ENCODE peak calls at places on chromosomes 13 and 19, in nine cellular contexts. One of them, this sample, is unnamed.

GRCh38 chr13:24861617-24862362 is 97.8 kb downstream of the RNF17 start:
- DNase-seq in tibial artery: no peak
- DNase-seq in substantia nigra: no peak
- DNase-seq in breast epithelium: no peak
- DNase-seq in cardiac muscle cell: no peak
- DNase-seq in CD8-positive, alpha-beta memory T cell: no peak
- DNase-seq in osteoblast: no peak
- DNase-seq in hepatocyte: no peak
- DNase-seq in pancreas: no peak
- DNase-seq in this sample: no peak

GRCh38 chr13:109985871-109986270 is 199.5 kb upstream of the IRS2 start:
- DNase-seq in tibial artery: no peak
- DNase-seq in substantia nigra: no peak
- DNase-seq in breast epithelium: no peak
- DNase-seq in cardiac muscle cell: no peak
- DNase-seq in CD8-positive, alpha-beta memory T cell: no peak
- DNase-seq in osteoblast: no peak
- DNase-seq in hepatocyte: no peak
- DNase-seq in pancreas: no peak
- DNase-seq in this sample: no peak

GRCh38 chr13:19952850-19953249 is 5.7 kb upstream of the ZMYM2 start:
- DNase-seq in tibial artery: no peak
- DNase-seq in substantia nigra: no peak
- DNase-seq in breast epithelium: no peak
- DNase-seq in cardiac muscle cell: no peak
- DNase-seq in CD8-positive, alpha-beta memory T cell: no peak
- DNase-seq in osteoblast: no peak
- DNase-seq in hepatocyte: no peak
- DNase-seq in pancreas: no peak
- DNase-seq in this sample: no peak

GRCh38 chr13:39586956-39587605 is 15.9 kb downstream of the LHFPL6 start:
- DNase-seq in tibial artery: no peak
- DNase-seq in substantia nigra: no peak
- DNase-seq in breast epithelium: no peak
- DNase-seq in cardiac muscle cell: no peak
- DNase-seq in CD8-positive, alpha-beta memory T cell: no peak
- DNase-seq in osteoblast: no peak
- DNase-seq in hepatocyte: no peak
- DNase-seq in pancreas: no peak
- DNase-seq in this sample: no peak

GRCh38 chr13:25977216-25977615 is 74.6 kb downstream of the SHISA2 start:
- DNase-seq in tibial artery: no peak
- DNase-seq in substantia nigra: no peak
- DNase-seq in breast epithelium: no peak
- DNase-seq in cardiac muscle cell: peak; percentile 10
- DNase-seq in CD8-positive, alpha-beta memory T cell: no peak
- DNase-seq in osteoblast: no peak
- DNase-seq in hepatocyte: no peak
- DNase-seq in pancreas: no peak
- DNase-seq in this sample: no peak

GRCh38 chr19:19460258-19460731 is 54.8 kb downstream of the GATAD2A start:
- DNase-seq in tibial artery: no peak
- DNase-seq in substantia nigra: no peak
- DNase-seq in breast epithelium: no peak
- DNase-seq in cardiac muscle cell: no peak
- DNase-seq in CD8-positive, alpha-beta memory T cell: peak; percentile 21
- DNase-seq in osteoblast: peak; percentile 54
- DNase-seq in hepatocyte: no peak
- DNase-seq in pancreas: no peak
- DNase-seq in this sample: no peak

GRCh38 chr13:75405976-75406703 is 75.8 kb downstream of the TBC1D4 start:
- DNase-seq in tibial artery: no peak
- DNase-seq in substantia nigra: no peak
- DNase-seq in breast epithelium: no peak
- DNase-seq in cardiac muscle cell: no peak
- DNase-seq in CD8-positive, alpha-beta memory T cell: no peak
- DNase-seq in osteoblast: no peak
- DNase-seq in hepatocyte: no peak
- DNase-seq in pancreas: no peak
- DNase-seq in this sample: no peak

GRCh38 chr19:50358483-50359431 is 6.7 kb downstream of the NAPSA start:
- DNase-seq in tibial artery: no peak
- DNase-seq in substantia nigra: no peak
- DNase-seq in breast epithelium: peak; percentile 54
- DNase-seq in cardiac muscle cell: no peak
- DNase-seq in CD8-positive, alpha-beta memory T cell: peak; percentile 58
- DNase-seq in osteoblast: peak; percentile 93
- DNase-seq in hepatocyte: no peak
- DNase-seq in pancreas: peak; percentile 91
- DNase-seq in this sample: no peak

GRCh38 chr19:18496167-18496979 is 25.5 kb downstream of the ELL start:
- DNase-seq in tibial artery: no peak
- DNase-seq in substantia nigra: no peak
- DNase-seq in breast epithelium: no peak
- DNase-seq in cardiac muscle cell: no peak
- DNase-seq in CD8-positive, alpha-beta memory T cell: peak; percentile 71
- DNase-seq in osteoblast: peak; percentile 96
- DNase-seq in hepatocyte: no peak
- DNase-seq in pancreas: peak; percentile 82
- DNase-seq in this sample: no peak

GRCh38 chr13:82675024-82675423 is 1207.2 kb downstream of the SLITRK1 start:
- DNase-seq in tibial artery: no peak
- DNase-seq in substantia nigra: no peak
- DNase-seq in breast epithelium: no peak
- DNase-seq in cardiac muscle cell: no peak
- DNase-seq in CD8-positive, alpha-beta memory T cell: no peak
- DNase-seq in osteoblast: no peak
- DNase-seq in hepatocyte: no peak
- DNase-seq in pancreas: no peak
- DNase-seq in this sample: no peak

GRCh38 chr19:13817615-13818371 is 22.6 kb downstream of the ZSWIM4 start:
- DNase-seq in tibial artery: no peak
- DNase-seq in substantia nigra: no peak
- DNase-seq in breast epithelium: no peak
- DNase-seq in cardiac muscle cell: peak; percentile 82
- DNase-seq in CD8-positive, alpha-beta memory T cell: no peak
- DNase-seq in osteoblast: peak; percentile 90
- DNase-seq in hepatocyte: peak; percentile 81
- DNase-seq in pancreas: peak; percentile 80
- DNase-seq in this sample: no peak

GRCh38 chr19:45955905-45956608 is 17.6 kb downstream of the NOVA2 start:
- DNase-seq in tibial artery: peak; percentile 56
- DNase-seq in substantia nigra: peak; percentile 68
- DNase-seq in breast epithelium: peak; percentile 30
- DNase-seq in cardiac muscle cell: no peak
- DNase-seq in CD8-positive, alpha-beta memory T cell: no peak
- DNase-seq in osteoblast: no peak
- DNase-seq in hepatocyte: no peak
- DNase-seq in pancreas: no peak
- DNase-seq in this sample: peak; percentile 36

GRCh38 chr13:97559981-97560380 is 126.0 kb downstream of the RAP2A start:
- DNase-seq in tibial artery: no peak
- DNase-seq in substantia nigra: no peak
- DNase-seq in breast epithelium: no peak
- DNase-seq in cardiac muscle cell: no peak
- DNase-seq in CD8-positive, alpha-beta memory T cell: no peak
- DNase-seq in osteoblast: no peak
- DNase-seq in hepatocyte: no peak
- DNase-seq in pancreas: no peak
- DNase-seq in this sample: no peak

GRCh38 chr13:25217023-25217909 is 45.2 kb upstream of the AMER2 start:
- DNase-seq in tibial artery: no peak
- DNase-seq in substantia nigra: no peak
- DNase-seq in breast epithelium: no peak
- DNase-seq in cardiac muscle cell: no peak
- DNase-seq in CD8-positive, alpha-beta memory T cell: no peak
- DNase-seq in osteoblast: no peak
- DNase-seq in hepatocyte: no peak
- DNase-seq in pancreas: no peak
- DNase-seq in this sample: no peak

GRCh38 chr19:10270616-10271394 is at the start of gene ICAM1:
- DNase-seq in tibial artery: peak; percentile 87
- DNase-seq in substantia nigra: no peak
- DNase-seq in breast epithelium: peak; percentile 66
- DNase-seq in cardiac muscle cell: no peak
- DNase-seq in CD8-positive, alpha-beta memory T cell: peak; percentile 65
- DNase-seq in osteoblast: peak; percentile 76
- DNase-seq in hepatocyte: peak; percentile 84
- DNase-seq in pancreas: peak; percentile 82
- DNase-seq in this sample: no peak
- H3K27ac ChIP-seq in tibial artery: peak within 1 kb of the TSS; percentile 53
- H3K27ac ChIP-seq in substantia nigra: peak within 1 kb of the TSS; percentile 66
- H3K27ac ChIP-seq in breast epithelium: peak within 1 kb of the TSS; percentile 91
- H3K27ac ChIP-seq in cardiac muscle cell: no peak within 1 kb of the TSS
- H3K27ac ChIP-seq in CD8-positive, alpha-beta memory T cell: peak within 1 kb of the TSS; percentile 87
- H3K27ac ChIP-seq in osteoblast: peak within 1 kb of the TSS; percentile 12
- H3K27ac ChIP-seq in hepatocyte: peak within 1 kb of the TSS; percentile 73
- H3K27ac ChIP-seq in pancreas: peak within 1 kb of the TSS; percentile 31
- H3K27ac ChIP-seq in this sample: peak within 1 kb of the TSS; percentile 82

GRCh38 chr13:36418022-36418805 is 14.1 kb upstream of the CCNA1 start:
- DNase-seq in tibial artery: no peak
- DNase-seq in substantia nigra: no peak
- DNase-seq in breast epithelium: no peak
- DNase-seq in cardiac muscle cell: no peak
- DNase-seq in CD8-positive, alpha-beta memory T cell: no peak
- DNase-seq in osteoblast: no peak
- DNase-seq in hepatocyte: no peak
- DNase-seq in pancreas: no peak
- DNase-seq in this sample: no peak
- H3K27ac ChIP-seq in tibial artery: no peak overlapping the region
- H3K27ac ChIP-seq in substantia nigra: no peak overlapping the region
- H3K27ac ChIP-seq in breast epithelium: no peak overlapping the region
- H3K27ac ChIP-seq in cardiac muscle cell: no peak overlapping the region
- H3K27ac ChIP-seq in CD8-positive, alpha-beta memory T cell: no peak overlapping the region
- H3K27ac ChIP-seq in osteoblast: peak overlapping the region; percentile 15
- H3K27ac ChIP-seq in hepatocyte: no peak overlapping the region
- H3K27ac ChIP-seq in pancreas: no peak overlapping the region
- H3K27ac ChIP-seq in this sample: no peak overlapping the region

GRCh38 chr19:31347356-31347755 is 1.9 kb downstream of the TSHZ3 start:
- DNase-seq in tibial artery: no peak
- DNase-seq in substantia nigra: no peak
- DNase-seq in breast epithelium: no peak
- DNase-seq in cardiac muscle cell: no peak
- DNase-seq in CD8-positive, alpha-beta memory T cell: no peak
- DNase-seq in osteoblast: no peak
- DNase-seq in hepatocyte: no peak
- DNase-seq in pancreas: no peak
- DNase-seq in this sample: no peak

GRCh38 chr19:31346660-31347059 is 2.6 kb downstream of the TSHZ3 start:
- DNase-seq in tibial artery: no peak
- DNase-seq in substantia nigra: no peak
- DNase-seq in breast epithelium: no peak
- DNase-seq in cardiac muscle cell: no peak
- DNase-seq in CD8-positive, alpha-beta memory T cell: no peak
- DNase-seq in osteoblast: no peak
- DNase-seq in hepatocyte: no peak
- DNase-seq in pancreas: no peak
- DNase-seq in this sample: no peak

GRCh38 chr19:31342926-31343325 is 6.3 kb downstream of the TSHZ3 start:
- DNase-seq in tibial artery: no peak
- DNase-seq in substantia nigra: no peak
- DNase-seq in breast epithelium: no peak
- DNase-seq in cardiac muscle cell: no peak
- DNase-seq in CD8-positive, alpha-beta memory T cell: no peak
- DNase-seq in osteoblast: no peak
- DNase-seq in hepatocyte: no peak
- DNase-seq in pancreas: no peak
- DNase-seq in this sample: no peak

GRCh38 chr19:31346184-31346583 is 3.1 kb downstream of the TSHZ3 start:
- DNase-seq in tibial artery: no peak
- DNase-seq in substantia nigra: no peak
- DNase-seq in breast epithelium: no peak
- DNase-seq in cardiac muscle cell: no peak
- DNase-seq in CD8-positive, alpha-beta memory T cell: no peak
- DNase-seq in osteoblast: no peak
- DNase-seq in hepatocyte: no peak
- DNase-seq in pancreas: no peak
- DNase-seq in this sample: no peak

GRCh38 chr19:31344403-31344802 is 4.8 kb downstream of the TSHZ3 start:
- DNase-seq in tibial artery: no peak
- DNase-seq in substantia nigra: no peak
- DNase-seq in breast epithelium: no peak
- DNase-seq in cardiac muscle cell: no peak
- DNase-seq in CD8-positive, alpha-beta memory T cell: no peak
- DNase-seq in osteoblast: no peak
- DNase-seq in hepatocyte: no peak
- DNase-seq in pancreas: no peak
- DNase-seq in this sample: no peak
- H3K27ac ChIP-seq in tibial artery: no peak overlapping the region
- H3K27ac ChIP-seq in substantia nigra: no peak overlapping the region
- H3K27ac ChIP-seq in breast epithelium: peak overlapping the region; percentile 30
- H3K27ac ChIP-seq in cardiac muscle cell: no peak overlapping the region
- H3K27ac ChIP-seq in CD8-positive, alpha-beta memory T cell: no peak overlapping the region
- H3K27ac ChIP-seq in osteoblast: no peak overlapping the region
- H3K27ac ChIP-seq in hepatocyte: no peak overlapping the region
- H3K27ac ChIP-seq in pancreas: no peak overlapping the region
- H3K27ac ChIP-seq in this sample: no peak overlapping the region

DNA sequence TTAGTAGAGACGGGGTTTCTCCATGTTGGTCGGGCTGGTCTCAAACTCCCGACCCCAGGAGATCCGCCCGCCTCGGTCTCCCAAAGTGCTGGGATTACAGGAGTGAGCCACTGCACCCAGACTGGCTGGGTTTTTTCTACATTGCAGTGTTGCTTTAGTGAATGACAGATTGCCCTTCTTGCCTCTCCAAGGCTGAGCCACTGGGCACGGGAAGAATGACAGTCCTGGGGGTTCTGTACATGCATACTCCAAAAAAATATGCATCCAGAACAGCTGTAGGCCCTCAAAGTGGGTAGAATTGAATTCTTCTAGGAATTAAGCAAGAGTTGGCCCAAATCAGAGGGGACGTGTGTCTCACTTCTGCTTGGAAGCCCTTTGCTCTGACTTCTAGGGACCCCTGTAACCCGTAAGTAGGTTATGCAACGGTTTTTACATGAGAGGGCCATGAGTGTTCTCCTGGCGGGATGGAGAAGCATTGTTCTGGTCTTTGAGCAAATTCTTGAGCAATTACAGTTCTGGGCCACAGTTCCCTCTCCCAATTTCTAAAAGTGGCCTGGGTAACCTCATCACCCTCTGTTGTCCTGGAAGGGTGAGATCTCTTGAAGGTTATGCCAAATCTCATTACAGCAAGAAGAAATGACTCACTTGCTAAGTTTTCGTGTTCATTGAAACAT is 3.6 kb downstream of the ACTN4 start:
- DNase-seq in tibial artery: peak; percentile 64
- DNase-seq in substantia nigra: no peak
- DNase-seq in breast epithelium: no peak
- DNase-seq in cardiac muscle cell: no peak
- DNase-seq in CD8-positive, alpha-beta memory T cell: no peak
- DNase-seq in osteoblast: peak; percentile 92
- DNase-seq in hepatocyte: peak; percentile 6
- DNase-seq in pancreas: no peak
- DNase-seq in this sample: no peak
- H3K27ac ChIP-seq in tibial artery: peak overlapping the region; percentile 94
- H3K27ac ChIP-seq in substantia nigra: peak overlapping the region; percentile 91
- H3K27ac ChIP-seq in breast epithelium: peak overlapping the region; percentile 98
- H3K27ac ChIP-seq in cardiac muscle cell: peak overlapping the region; percentile 96
- H3K27ac ChIP-seq in CD8-positive, alpha-beta memory T cell: peak overlapping the region; percentile 38
- H3K27ac ChIP-seq in osteoblast: peak overlapping the region; percentile 98
- H3K27ac ChIP-seq in hepatocyte: peak overlapping the region; percentile 85
- H3K27ac ChIP-seq in pancreas: peak overlapping the region; percentile 87
- H3K27ac ChIP-seq in this sample: peak overlapping the region; percentile 37

This sample was measured in caudate nucleus.